ENCODE peak calls at places on chromosomes 5 and 9, in ten cellular contexts. One of them, this sample, is unnamed.

GRCh38 chr9:71814805-71815204 is 46.5 kb upstream of the CEMIP2 start:
- DNase-seq in ELF-1: no peak
- DNase-seq in foreskin fibroblast: no peak
- DNase-seq in stimulated activated CD4-positive, alpha-beta T cell treated with anti-CD3 and anti-CD28 coated beads, Interleukin-4, amount 100 ng/mL, for 1 hour: no peak
- DNase-seq in skeletal muscle cell: no peak
- DNase-seq in vagina: no peak
- DNase-seq in adipocyte: peak
- DNase-seq in activated T-cell treated with anti-CD3 and anti-CD28 coated beads, Interleukin-2, amount 50 U/mL, for 4 hours: no peak
- DNase-seq in anterior cingulate cortex: no peak
- DNase-seq in AG04449: no peak
- DNase-seq in this sample: no peak

GRCh38 chr9:87664153-87665060 is 61.5 kb upstream of the CTSL start:
- DNase-seq in activated T-cell treated with anti-CD3 and anti-CD28 coated beads, Interleukin-2, amount 50 U/mL, for 4 hours: no peak
- DNase-seq in foreskin fibroblast: no peak
- DNase-seq in anterior cingulate cortex: no peak
- DNase-seq in vagina: peak
- DNase-seq in AG04449: no peak
- DNase-seq in skeletal muscle cell: no peak
- DNase-seq in adipocyte: no peak
- DNase-seq in ELF-1: no peak
- DNase-seq in stimulated activated CD4-positive, alpha-beta T cell treated with anti-CD3 and anti-CD28 coated beads, Interleukin-4, amount 100 ng/mL, for 1 hour: no peak
- DNase-seq in this sample: no peak

GRCh38 chr9:134059188-134059641 is 8.6 kb downstream of the BRD3 start:
- DNase-seq in stimulated activated CD4-positive, alpha-beta T cell treated with anti-CD3 and anti-CD28 coated beads, Interleukin-4, amount 100 ng/mL, for 1 hour: no peak
- DNase-seq in anterior cingulate cortex: no peak
- DNase-seq in foreskin fibroblast: no peak
- DNase-seq in activated T-cell treated with anti-CD3 and anti-CD28 coated beads, Interleukin-2, amount 50 U/mL, for 4 hours: peak
- DNase-seq in skeletal muscle cell: no peak
- DNase-seq in vagina: no peak
- DNase-seq in adipocyte: no peak
- DNase-seq in ELF-1: no peak
- DNase-seq in AG04449: no peak
- DNase-seq in this sample: no peak

GRCh38 chr5:142433526-142434321 is 108.9 kb upstream of the SPRY4 start:
- DNase-seq in adipocyte: peak
- DNase-seq in stimulated activated CD4-positive, alpha-beta T cell treated with anti-CD3 and anti-CD28 coated beads, Interleukin-4, amount 100 ng/mL, for 1 hour: no peak
- DNase-seq in skeletal muscle cell: no peak
- DNase-seq in activated T-cell treated with anti-CD3 and anti-CD28 coated beads, Interleukin-2, amount 50 U/mL, for 4 hours: no peak
- DNase-seq in vagina: no peak
- DNase-seq in anterior cingulate cortex: no peak
- DNase-seq in ELF-1: no peak
- DNase-seq in foreskin fibroblast: no peak
- DNase-seq in AG04449: no peak
- DNase-seq in this sample: no peak

GRCh38 chr9:30673132-30673531 is 1711.3 kb upstream of the ACO1 start:
- DNase-seq in AG04449: no peak
- DNase-seq in foreskin fibroblast: no peak
- DNase-seq in vagina: no peak
- DNase-seq in activated T-cell treated with anti-CD3 and anti-CD28 coated beads, Interleukin-2, amount 50 U/mL, for 4 hours: no peak
- DNase-seq in stimulated activated CD4-positive, alpha-beta T cell treated with anti-CD3 and anti-CD28 coated beads, Interleukin-4, amount 100 ng/mL, for 1 hour: no peak
- DNase-seq in anterior cingulate cortex: no peak
- DNase-seq in ELF-1: no peak
- DNase-seq in skeletal muscle cell: peak
- DNase-seq in adipocyte: no peak
- DNase-seq in this sample: peak

GRCh38 chr9:127805620-127806019 is 2.9 kb downstream of the FPGS start:
- DNase-seq in skeletal muscle cell: no peak
- DNase-seq in adipocyte: peak
- DNase-seq in AG04449: no peak
- DNase-seq in activated T-cell treated with anti-CD3 and anti-CD28 coated beads, Interleukin-2, amount 50 U/mL, for 4 hours: no peak
- DNase-seq in stimulated activated CD4-positive, alpha-beta T cell treated with anti-CD3 and anti-CD28 coated beads, Interleukin-4, amount 100 ng/mL, for 1 hour: peak
- DNase-seq in anterior cingulate cortex: no peak
- DNase-seq in ELF-1: peak
- DNase-seq in vagina: no peak
- DNase-seq in foreskin fibroblast: no peak
- DNase-seq in this sample: peak

GRCh38 chr5:108382784-108383358 is 973 bp upstream of the FBXL17 start:
- DNase-seq in ELF-1: no peak
- DNase-seq in skeletal muscle cell: no peak
- DNase-seq in activated T-cell treated with anti-CD3 and anti-CD28 coated beads, Interleukin-2, amount 50 U/mL, for 4 hours: no peak
- DNase-seq in adipocyte: peak
- DNase-seq in anterior cingulate cortex: no peak
- DNase-seq in vagina: no peak
- DNase-seq in AG04449: no peak
- DNase-seq in foreskin fibroblast: no peak
- DNase-seq in stimulated activated CD4-positive, alpha-beta T cell treated with anti-CD3 and anti-CD28 coated beads, Interleukin-4, amount 100 ng/mL, for 1 hour: no peak
- DNase-seq in this sample: no peak

GRCh38 chr9:98906273-98907040 is 37.2 kb upstream of the COL15A1 start:
- DNase-seq in ELF-1: no peak
- DNase-seq in foreskin fibroblast: peak
- DNase-seq in activated T-cell treated with anti-CD3 and anti-CD28 coated beads, Interleukin-2, amount 50 U/mL, for 4 hours: no peak
- DNase-seq in vagina: no peak
- DNase-seq in adipocyte: peak
- DNase-seq in skeletal muscle cell: no peak
- DNase-seq in anterior cingulate cortex: no peak
- DNase-seq in AG04449: no peak
- DNase-seq in stimulated activated CD4-positive, alpha-beta T cell treated with anti-CD3 and anti-CD28 coated beads, Interleukin-4, amount 100 ng/mL, for 1 hour: no peak
- DNase-seq in this sample: no peak

GRCh38 chr5:89893546-89893945 is 516.0 kb downstream of the CETN3 start:
- DNase-seq in skeletal muscle cell: no peak
- DNase-seq in activated T-cell treated with anti-CD3 and anti-CD28 coated beads, Interleukin-2, amount 50 U/mL, for 4 hours: no peak
- DNase-seq in vagina: no peak
- DNase-seq in AG04449: no peak
- DNase-seq in foreskin fibroblast: no peak
- DNase-seq in stimulated activated CD4-positive, alpha-beta T cell treated with anti-CD3 and anti-CD28 coated beads, Interleukin-4, amount 100 ng/mL, for 1 hour: no peak
- DNase-seq in anterior cingulate cortex: no peak
- DNase-seq in ELF-1: no peak
- DNase-seq in adipocyte: no peak
- DNase-seq in this sample: no peak

GRCh38 chr5:121949885-121950284 is 11.9 kb upstream of the SRFBP1 start:
- DNase-seq in anterior cingulate cortex: no peak
- DNase-seq in ELF-1: no peak
- DNase-seq in activated T-cell treated with anti-CD3 and anti-CD28 coated beads, Interleukin-2, amount 50 U/mL, for 4 hours: no peak
- DNase-seq in AG04449: no peak
- DNase-seq in skeletal muscle cell: peak
- DNase-seq in foreskin fibroblast: peak
- DNase-seq in adipocyte: peak
- DNase-seq in vagina: no peak
- DNase-seq in stimulated activated CD4-positive, alpha-beta T cell treated with anti-CD3 and anti-CD28 coated beads, Interleukin-4, amount 100 ng/mL, for 1 hour: no peak
- DNase-seq in this sample: no peak

GRCh38 chr5:6733411-6734242 is 20.4 kb downstream of the TENT4A start:
- DNase-seq in anterior cingulate cortex: no peak
- DNase-seq in AG04449: no peak
- DNase-seq in ELF-1: no peak
- DNase-seq in activated T-cell treated with anti-CD3 and anti-CD28 coated beads, Interleukin-2, amount 50 U/mL, for 4 hours: no peak
- DNase-seq in vagina: no peak
- DNase-seq in adipocyte: peak
- DNase-seq in skeletal muscle cell: no peak
- DNase-seq in stimulated activated CD4-positive, alpha-beta T cell treated with anti-CD3 and anti-CD28 coated beads, Interleukin-4, amount 100 ng/mL, for 1 hour: no peak
- DNase-seq in foreskin fibroblast: no peak
- DNase-seq in this sample: no peak

GRCh38 chr5:141609044-141609443 is 9.8 kb downstream of the DIAPH1 start:
- DNase-seq in vagina: no peak
- DNase-seq in foreskin fibroblast: no peak
- DNase-seq in activated T-cell treated with anti-CD3 and anti-CD28 coated beads, Interleukin-2, amount 50 U/mL, for 4 hours: no peak
- DNase-seq in skeletal muscle cell: no peak
- DNase-seq in ELF-1: no peak
- DNase-seq in AG04449: no peak
- DNase-seq in stimulated activated CD4-positive, alpha-beta T cell treated with anti-CD3 and anti-CD28 coated beads, Interleukin-4, amount 100 ng/mL, for 1 hour: no peak
- DNase-seq in anterior cingulate cortex: no peak
- DNase-seq in adipocyte: no peak
- DNase-seq in this sample: no peak

GRCh38 chr9:89455356-89455824 is 42.5 kb downstream of the SEMA4D start:
- DNase-seq in AG04449: no peak
- DNase-seq in anterior cingulate cortex: no peak
- DNase-seq in stimulated activated CD4-positive, alpha-beta T cell treated with anti-CD3 and anti-CD28 coated beads, Interleukin-4, amount 100 ng/mL, for 1 hour: no peak
- DNase-seq in adipocyte: no peak
- DNase-seq in ELF-1: no peak
- DNase-seq in activated T-cell treated with anti-CD3 and anti-CD28 coated beads, Interleukin-2, amount 50 U/mL, for 4 hours: no peak
- DNase-seq in vagina: no peak
- DNase-seq in skeletal muscle cell: no peak
- DNase-seq in foreskin fibroblast: no peak
- DNase-seq in this sample: no peak

GRCh38 chr5:141519605-141520288 is 30.9 kb downstream of the PCDHGC5 start:
- DNase-seq in foreskin fibroblast: no peak
- DNase-seq in ELF-1: no peak
- DNase-seq in vagina: peak
- DNase-seq in stimulated activated CD4-positive, alpha-beta T cell treated with anti-CD3 and anti-CD28 coated beads, Interleukin-4, amount 100 ng/mL, for 1 hour: no peak
- DNase-seq in adipocyte: no peak
- DNase-seq in skeletal muscle cell: no peak
- DNase-seq in activated T-cell treated with anti-CD3 and anti-CD28 coated beads, Interleukin-2, amount 50 U/mL, for 4 hours: no peak
- DNase-seq in anterior cingulate cortex: no peak
- DNase-seq in AG04449: no peak
- DNase-seq in this sample: no peak

GRCh38 chr9:77839459-77840140 is 191.5 kb upstream of the GNA14 start:
- DNase-seq in ELF-1: no peak
- DNase-seq in activated T-cell treated with anti-CD3 and anti-CD28 coated beads, Interleukin-2, amount 50 U/mL, for 4 hours: no peak
- DNase-seq in anterior cingulate cortex: no peak
- DNase-seq in foreskin fibroblast: peak
- DNase-seq in AG04449: peak
- DNase-seq in vagina: no peak
- DNase-seq in skeletal muscle cell: peak
- DNase-seq in adipocyte: peak
- DNase-seq in stimulated activated CD4-positive, alpha-beta T cell treated with anti-CD3 and anti-CD28 coated beads, Interleukin-4, amount 100 ng/mL, for 1 hour: no peak
- DNase-seq in this sample: peak

GRCh38 chr9:135137398-135137832 is 49.9 kb downstream of the OLFM1 start:
- DNase-seq in anterior cingulate cortex: peak
- DNase-seq in adipocyte: peak
- DNase-seq in activated T-cell treated with anti-CD3 and anti-CD28 coated beads, Interleukin-2, amount 50 U/mL, for 4 hours: no peak
- DNase-seq in foreskin fibroblast: no peak
- DNase-seq in vagina: no peak
- DNase-seq in skeletal muscle cell: no peak
- DNase-seq in ELF-1: peak
- DNase-seq in AG04449: no peak
- DNase-seq in stimulated activated CD4-positive, alpha-beta T cell treated with anti-CD3 and anti-CD28 coated beads, Interleukin-4, amount 100 ng/mL, for 1 hour: no peak
- DNase-seq in this sample: no peak

GRCh38 chr5:98309785-98310566 is 463.5 kb upstream of the RGMB start:
- DNase-seq in vagina: no peak
- DNase-seq in skeletal muscle cell: peak
- DNase-seq in anterior cingulate cortex: no peak
- DNase-seq in AG04449: peak
- DNase-seq in stimulated activated CD4-positive, alpha-beta T cell treated with anti-CD3 and anti-CD28 coated beads, Interleukin-4, amount 100 ng/mL, for 1 hour: no peak
- DNase-seq in activated T-cell treated with anti-CD3 and anti-CD28 coated beads, Interleukin-2, amount 50 U/mL, for 4 hours: no peak
- DNase-seq in foreskin fibroblast: peak
- DNase-seq in adipocyte: peak
- DNase-seq in ELF-1: peak
- DNase-seq in this sample: peak